ENCODE peak calls at places on chromosomes 4 and X, in five cellular contexts. Y is choroid plexus epithelial cell, G is EL, M is HEK293T, D is MCF 10A. R is an unnamed sample.

GRCh38 chr4:76308548-76308947 is 2.0 kb downstream of the STBD1 start:
- DNase-seq in Y (peak), G (no peak), M (no peak), D (no peak), R (no peak)

GRCh38 chr4:650951-651883 is 22.9 kb downstream of the ATP5ME start:
- DNase-seq in Y (no peak), G (no peak), M (no peak), D (no peak), R (no peak)

GRCh38 chr4:146327859-146328258 is 113.5 kb downstream of the REELD1 start:
- DNase-seq in Y (no peak), G (no peak), M (no peak), D (no peak), R (no peak)

GRCh38 chr4:53914313-53915016 is 149.9 kb downstream of the CHIC2 start:
- DNase-seq in Y (peak), G (peak), M (no peak), D (peak), R (peak)

GRCh38 chrX:1165535-1166196 is 46.8 kb downstream of the CRLF2 start:
- DNase-seq in Y (peak), G (peak), M (no peak), D (peak), R (no peak)

GRCh38 chrX:134999469-134999868 is 8.7 kb downstream of the SMIM10 start:
- DNase-seq in Y (peak), G (peak), M (peak), D (peak), R (peak)

GRCh38 chrX:74453178-74453577 is 31.9 kb downstream of the SLC16A2 start:
- DNase-seq in Y (no peak), G (no peak), M (no peak), D (peak), R (no peak)

GRCh38 chrX:152632445-152633097 is 5.1 kb upstream of the GABRQ start:
- DNase-seq in Y (peak), G (peak), M (peak), D (peak), R (peak)

GRCh38 chrX:84717344-84717743 is 215.1 kb upstream of the HDX start:
- DNase-seq in Y (no peak), G (no peak), M (no peak), D (no peak), R (no peak)

GRCh38 chrX:72127332-72127731 is 4.4 kb downstream of the RTL5 start:
- DNase-seq in Y (no peak), G (no peak), M (no peak), D (no peak), R (no peak)

GRCh38 chr4:15774020-15774420 is 4.1 kb upstream of the CD38 start:
- DNase-seq in Y (peak), G (no peak), M (no peak), D (peak), R (no peak)

GRCh38 chrX:3094261-3094660 is 53.0 kb downstream of the ARSF start:
- DNase-seq in Y (peak), G (no peak), M (no peak), D (peak), R (no peak)

GRCh38 chr4:46254788-46255187 is 130.9 kb upstream of the GABRG1 start:
- DNase-seq in Y (peak), G (no peak), M (no peak), D (peak), R (peak)

GRCh38 chrX:19774905-19775304 is 112.5 kb downstream of the SH3KBP1 start:
- DNase-seq in Y (no peak), G (no peak), M (no peak), D (no peak), R (no peak)

R was measured in fibroblast of lung.